ENCODE peak calls at places on chromosomes 13 and 19, in six cellular contexts. L is hypothalamus; N is GM18507; P is stimulated activated CD4-positive, alpha-beta T cell treated with anti-CD3 and anti-CD28 coated beads, Interleukin-1b, Interleukin-23, amount 100 ng/mL, for 4 hours; S is T-helper 2 cell; D is IMR-90. W is an unnamed sample.

GRCh38 chr13:40895715-40896184 is 106.3 kb downstream of the SLC25A15 start:
- DNase-seq in P (no peak), S (no peak), N (no peak), D (no peak), L (no peak), W (no peak)

GRCh38 chr19:19490247-19490968 is 24.9 kb downstream of the TSSK6 start:
- DNase-seq in P (peak), S (peak), D (peak), N (peak), L (peak), W (peak)

GRCh38 chr13:35347679-35348205 is 128.7 kb downstream of the MAB21L1 start:
- DNase-seq in S (no peak), D (no peak), P (no peak), N (no peak), L (no peak), W (no peak)

GRCh38 chr19:3818479-3818878 is 32.3 kb upstream of the MATK start:
- DNase-seq in N (no peak), D (peak), S (no peak), P (no peak), L (no peak), W (no peak)

GRCh38 chr19:35851213-35852028 is 883 bp downstream of the NPHS1 start:
- DNase-seq in N (no peak), D (no peak), L (no peak), S (no peak), P (no peak), W (no peak)

GRCh38 chr13:113539822-113540221 is 44.7 kb upstream of the TFDP1 start:
- DNase-seq in N (no peak), P (no peak), L (no peak), D (no peak), S (no peak), W (no peak)

GRCh38 chr13:99322297-99323103 is 15.3 kb upstream of the GPR183 start:
- DNase-seq in L (no peak), N (no peak), S (peak), D (peak), P (no peak), W (no peak)

GRCh38 chr13:33518442-33518841 is 232.9 kb upstream of the STARD13 start:
- DNase-seq in S (no peak), P (no peak), L (no peak), N (no peak), D (no peak), W (no peak)

GRCh38 chr19:1672769-1673644 is 20.6 kb upstream of the TCF3 start:
- DNase-seq in S (no peak), D (no peak), P (no peak), N (no peak), L (no peak), W (no peak)